ENCODE peak calls at places on chromosomes 11 and 22, in four cellular contexts. H, Q, I and N are unnamed samples.

GRCh38 chr11:75145972-75146519 is 4.9 kb upstream of the SLCO2B1 start:
- DNase-seq in Q (no peak), I (no peak), H (no peak), N (peak; percentile 44)

GRCh38 chr11:123083623-123084029 is 21.7 kb upstream of the HSPA8 start:
- DNase-seq in H (peak; percentile 99), I (no peak), Q (no peak), N (peak; percentile 74)

GRCh38 chr11:126546694-126547093 is 191.2 kb downstream of the ST3GAL4 start:
- DNase-seq in I (no peak), H (no peak), Q (no peak), N (no peak)

GRCh38 chr22:44574581-44575343 is 76.7 kb upstream of the RTL6 start:
- DNase-seq in Q (no peak), H (no peak), I (no peak), N (no peak)

GRCh38 chr22:47452184-47452583 is 689.7 kb downstream of the TBC1D22A start:
- DNase-seq in H (no peak), I (no peak), Q (no peak), N (peak; percentile 1)

GRCh38 chr11:1049911-1050580 is 13.5 kb upstream of the MUC6 start:
- DNase-seq in H (no peak), Q (no peak), I (no peak), N (no peak)

GRCh38 chr11:113404859-113405430 is 17.4 kb downstream of the ANKK1 start:
- DNase-seq in Q (no peak), H (no peak), I (no peak), N (no peak)

GRCh38 chr11:17528181-17528691 is 16.0 kb downstream of the USH1C start:
- DNase-seq in I (no peak), Q (peak; percentile 76), H (peak; percentile 28), N (peak; percentile 76)

GRCh38 chr11:100800202-100800601 is 113.1 kb downstream of the ARHGAP42 start:
- DNase-seq in Q (no peak), H (no peak), I (no peak), N (no peak)

GRCh38 chr11:109892321-109892794 is 200.8 kb upstream of the ZC3H12C start:
- DNase-seq in Q (no peak), I (peak; percentile 34), H (no peak), N (peak; percentile 69)

GRCh38 chr22:40196628-40197027 is 18.9 kb downstream of the TNRC6B start:
- DNase-seq in H (peak; percentile 97), Q (no peak), I (no peak), N (no peak)

GRCh38 chr11:92662580-92662979 is 306.9 kb upstream of the MTNR1B start:
- DNase-seq in I (no peak), Q (no peak), H (no peak), N (peak; percentile 30)

GRCh38 chr11:56889986-56890385 is 98.7 kb upstream of the OR5AK2 start:
- DNase-seq in H (no peak), Q (no peak), I (no peak), N (no peak)

GRCh38 chr11:16745950-16746349 is 7.5 kb downstream of the C11orf58 start:
- DNase-seq in I (no peak), H (no peak), Q (no peak), N (no peak)

GRCh38 chr22:35703861-35704584 is 13.6 kb upstream of the APOL5 start:
- DNase-seq in I (no peak), Q (no peak), H (peak; percentile 6), N (no peak)

GRCh38 chr11:28442113-28442512 is 333.9 kb downstream of the METTL15 start:
- DNase-seq in H (no peak), Q (no peak), I (no peak), N (no peak)

GRCh38 chr11:57410287-57410686 is 16.6 kb downstream of the SLC43A3 start:
- DNase-seq in H (peak; percentile 96), Q (no peak), I (no peak), N (no peak)

GRCh38 chr11:72005347-72006260 is 6.9 kb downstream of the IL18BP start:
- DNase-seq in I (no peak), H (no peak), Q (no peak), N (no peak)

GRCh38 chr11:40370821-40371616 is 1088.4 kb downstream of the LRRC4C start:
- DNase-seq in H (no peak), Q (no peak), I (no peak), N (no peak)

GRCh38 chr22:48444320-48445112 is 1383.2 kb downstream of the BRD1 start:
- DNase-seq in I (no peak), H (no peak), Q (no peak), N (no peak)

GRCh38 chr22:36386351-36386899 is 1.3 kb downstream of the MYH9 start:
- DNase-seq in Q (no peak), I (no peak), H (no peak), N (no peak)

GRCh38 chr22:27223317-27224177 is 566.2 kb downstream of the MIAT start:
- DNase-seq in H (peak; percentile 89), I (no peak), Q (no peak), N (peak; percentile 46)

GRCh38 chr22:45235851-45236342 is 4.8 kb downstream of the KIAA0930 start:
- DNase-seq in H (no peak), I (no peak), Q (no peak), N (no peak)

GRCh38 chr22:37526376-37526775 is 7.2 kb upstream of the CARD10 start:
- DNase-seq in I (no peak), H (no peak), Q (no peak), N (no peak)

GRCh38 chr11:74683279-74683871 is 47.9 kb downstream of the CHRDL2 start:
- DNase-seq in Q (no peak), I (no peak), H (no peak), N (peak; percentile 17)

GRCh38 chr11:4713241-4713640 is 8.7 kb downstream of the MMP26 start:
- DNase-seq in H (peak; percentile 21), I (no peak), Q (no peak), N (no peak)

GRCh38 chr22:34992672-34993071 is 73.3 kb upstream of the ISX start:
- DNase-seq in H (no peak), Q (no peak), I (no peak), N (peak; percentile 62)

GRCh38 chr11:78138281-78138680 is 1.1 kb downstream of the ALG8 start:
- DNase-seq in H (peak; percentile 16), I (no peak), Q (no peak), N (no peak)
- H4K5ac ChIP-seq in H (peak overlapping the region; percentile 55), I (no peak overlapping the region), Q (no peak overlapping the region), N (no peak overlapping the region)

DNA sequence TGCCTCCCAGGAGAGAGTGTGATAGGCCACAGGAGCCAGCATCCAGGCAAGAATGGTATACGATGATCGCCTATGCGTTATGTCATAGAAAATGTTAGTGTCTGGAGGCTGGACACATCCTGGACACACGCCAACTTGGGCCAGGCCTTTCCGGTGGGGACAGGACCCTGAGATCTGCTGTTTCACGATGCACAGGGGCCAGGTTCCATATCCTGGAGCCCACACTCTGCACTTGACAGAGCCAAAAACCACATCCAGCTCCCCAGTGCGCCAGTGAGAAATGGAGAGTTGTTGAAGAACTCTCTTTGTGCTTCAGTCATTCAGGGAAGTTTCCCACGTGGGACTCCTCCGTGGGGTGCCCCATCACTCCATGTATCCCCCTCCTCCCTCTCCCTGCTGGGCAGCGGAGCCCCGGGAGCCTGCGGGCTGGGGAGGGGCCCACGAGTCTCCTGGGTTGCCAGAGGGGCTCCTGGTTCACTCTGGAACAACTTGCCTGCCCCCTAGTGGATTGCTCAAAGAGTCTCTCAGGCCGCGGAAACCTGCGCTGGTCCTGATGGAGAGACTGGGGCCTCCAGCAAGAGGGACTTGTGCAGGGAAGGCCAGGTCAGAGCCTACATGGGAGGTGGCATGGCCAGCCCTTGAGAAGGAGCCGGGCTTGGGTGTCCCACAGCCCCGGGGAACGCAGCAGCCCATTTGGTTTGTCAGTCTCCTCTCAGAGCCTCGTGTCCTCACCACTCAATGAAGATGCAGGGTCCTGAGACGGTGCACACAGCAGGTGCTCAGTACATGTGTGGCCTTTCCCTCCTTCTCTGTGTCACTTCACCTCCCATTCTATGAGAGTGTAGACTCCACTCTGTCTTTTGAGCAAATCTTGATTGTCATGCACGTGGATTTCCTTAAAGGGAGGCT is 10.2 kb upstream of the LRRC32 start:
- DNase-seq in Q (peak; percentile 88), I (peak; percentile 49), H (peak; percentile 66), N (peak; percentile 84)
- H3K4me2 ChIP-seq in Q (no peak overlapping the region), I (no peak overlapping the region), H (peak overlapping the region; percentile 21), N (no peak overlapping the region)

DNA sequence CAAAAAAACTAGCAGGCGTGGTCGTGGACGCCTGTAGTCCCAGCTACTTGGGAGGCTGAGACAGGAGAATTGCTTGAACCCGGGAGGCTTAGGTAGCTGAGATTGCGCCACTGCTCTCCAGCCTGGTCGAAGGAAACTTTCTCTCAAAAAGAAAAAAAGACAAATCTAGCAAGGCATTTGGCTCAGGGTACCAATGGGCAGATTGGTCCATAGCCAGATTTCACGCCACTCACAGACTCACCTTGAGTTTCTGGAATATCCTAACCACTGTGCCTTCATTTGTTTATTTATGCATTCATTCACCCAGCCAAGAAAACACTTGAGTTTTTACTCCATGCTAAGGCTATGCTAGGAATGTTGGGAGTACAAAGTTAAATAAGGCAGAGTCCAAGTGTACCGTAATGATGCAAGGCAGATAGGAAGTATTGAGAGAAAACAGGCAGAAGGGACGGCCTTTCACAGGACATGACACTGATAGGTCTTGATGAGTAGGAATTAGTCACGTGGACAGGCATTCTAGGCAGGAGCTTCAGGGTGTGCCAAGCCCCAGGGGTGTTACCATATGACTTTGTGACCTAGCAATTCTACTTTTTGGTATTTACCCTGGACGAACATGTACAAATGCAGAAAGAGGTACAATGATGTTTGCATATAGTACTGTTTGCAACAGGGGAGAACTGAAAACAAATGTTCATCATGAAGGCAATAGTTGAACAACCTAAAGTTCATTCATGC is 3.0 kb upstream of the PACSIN3 start:
- DNase-seq in Q (no peak), H (peak; percentile 86), I (no peak), N (no peak)
- H4K5ac ChIP-seq in Q (no peak overlapping the region), H (no peak overlapping the region), I (no peak overlapping the region), N (no peak overlapping the region)

GRCh38 chr11:68968306-68969255 is 12.2 kb downstream of the MRGPRD start:
- DNase-seq in H (no peak), I (no peak), Q (peak; percentile 50), N (peak; percentile 61)
- H3K4me2 ChIP-seq in H (no peak overlapping the region), I (no peak overlapping the region), Q (no peak overlapping the region), N (no peak overlapping the region)

DNA sequence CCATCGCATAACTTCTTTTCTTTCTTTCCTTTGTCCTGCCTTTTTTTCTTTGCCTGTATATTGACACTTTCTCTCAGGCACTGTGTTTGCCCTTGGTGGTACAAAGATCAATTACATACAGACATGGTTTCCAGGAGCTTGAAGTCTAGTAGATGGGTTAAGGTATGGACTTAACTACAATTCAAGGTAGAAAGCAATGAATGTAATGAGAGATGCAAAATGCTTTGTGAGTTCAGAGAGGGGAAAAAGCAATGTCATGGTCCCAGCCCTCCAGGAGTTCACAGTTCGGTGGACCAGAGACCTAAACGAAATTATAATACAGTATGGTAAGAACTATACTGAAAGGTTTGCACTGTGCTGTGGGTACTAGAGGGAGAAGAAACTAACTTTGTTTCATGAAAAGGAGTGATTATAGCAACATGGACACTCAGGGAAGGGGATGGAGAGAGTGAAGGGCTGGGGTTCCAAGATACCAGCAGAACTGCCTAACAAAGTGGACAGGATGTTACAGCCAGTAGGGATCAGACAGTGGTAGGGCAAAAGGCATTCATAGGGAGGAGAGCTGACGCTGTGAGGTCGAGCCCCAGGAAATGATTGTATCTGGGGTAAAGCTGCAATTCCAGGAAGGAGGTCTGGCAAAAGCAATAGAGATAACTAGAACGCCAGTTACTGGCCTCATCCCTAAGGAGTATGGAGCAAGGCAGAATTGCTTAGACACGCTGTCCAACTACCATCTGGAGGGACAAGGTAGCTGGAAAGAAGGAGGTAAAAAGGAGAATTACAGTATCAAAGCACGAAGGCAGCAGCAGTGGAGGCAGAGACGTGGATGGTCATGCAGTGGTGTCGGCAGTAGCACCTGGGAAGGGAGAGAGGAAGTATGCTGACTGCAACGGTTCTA is 158.3 kb upstream of the MTMR2 start:
- DNase-seq in Q (no peak), H (no peak), I (no peak), N (peak; percentile 62)
- H4K5ac ChIP-seq in Q (no peak overlapping the region), H (no peak overlapping the region), I (peak overlapping the region; percentile 24), N (no peak overlapping the region)